ENCODE peak calls at places on chromosomes 13 and 19, in six cellular contexts. T, O, D, K, J and Q are unnamed samples.

GRCh38 chr13:99375806-99376080 is 68.5 kb upstream of the GPR183 start:
- DNase-seq in T (no peak), O (no peak), D (no peak), K (no peak), J (no peak), Q (no peak)

GRCh38 chr13:42656136-42656535 is 82.2 kb downstream of the TNFSF11 start:
- DNase-seq in T (no peak), O (no peak), D (no peak), K (no peak), J (no peak), Q (peak; percentile 33)

GRCh38 chr19:38316477-38317067 is 825 bp upstream of the YIF1B start:
- DNase-seq in T (no peak), O (no peak), D (no peak), K (no peak), J (no peak), Q (no peak)

GRCh38 chr13:103762523-103762922 is 696.3 kb upstream of the SLC10A2 start:
- DNase-seq in T (no peak), O (no peak), D (no peak), K (no peak), J (no peak), Q (no peak)

GRCh38 chr19:50532952-50533351 is 19.2 kb upstream of the ASPDH start:
- DNase-seq in T (no peak), O (no peak), D (no peak), K (no peak), J (no peak), Q (no peak)

GRCh38 chr13:27022571-27023311 is 148.9 kb downstream of the USP12 start:
- DNase-seq in T (no peak), O (no peak), D (no peak), K (no peak), J (no peak), Q (no peak)

GRCh38 chr13:74678308-74678958 is 544.2 kb upstream of the KLF12 start:
- DNase-seq in T (no peak), O (no peak), D (no peak), K (no peak), J (no peak), Q (no peak)

GRCh38 chr13:104678161-104678560 is 1611.9 kb upstream of the SLC10A2 start:
- DNase-seq in T (no peak), O (no peak), D (no peak), K (no peak), J (no peak), Q (no peak)

GRCh38 chr13:36475468-36475867 is 43.2 kb downstream of the CCNA1 start:
- DNase-seq in T (no peak), O (no peak), D (no peak), K (no peak), J (no peak), Q (peak; percentile 55)

GRCh38 chr19:49338691-49339363 is 3.6 kb downstream of the CD37 start:
- DNase-seq in T (peak; percentile 46), O (peak; percentile 95), D (no peak), K (peak; percentile 45), J (peak; percentile 30), Q (peak; percentile 100)

GRCh38 chr19:6007866-6008265 is 29.9 kb upstream of the RANBP3 start:
- DNase-seq in T (no peak), O (no peak), D (no peak), K (no peak), J (no peak), Q (no peak)

GRCh38 chr13:39446865-39447264 is 156.1 kb downstream of the LHFPL6 start:
- DNase-seq in T (no peak), O (no peak), D (no peak), K (no peak), J (no peak), Q (no peak)

GRCh38 chr13:29434217-29434940 is 161.1 kb downstream of the SLC7A1 start:
- DNase-seq in T (no peak), O (peak; percentile 10), D (peak; percentile 47), K (no peak), J (no peak), Q (peak; percentile 48)

GRCh38 chr13:53237696-53238095 is 209.1 kb downstream of the OLFM4 start:
- DNase-seq in T (no peak), O (no peak), D (no peak), K (no peak), J (no peak), Q (no peak)

GRCh38 chr19:1259206-1259872 is 9.8 kb upstream of the CIRBP start:
- DNase-seq in T (peak; percentile 82), O (peak; percentile 74), D (peak; percentile 75), K (peak; percentile 66), J (no peak), Q (peak; percentile 88)

GRCh38 chr13:94661396-94661795 is 50.9 kb downstream of the SOX21 start:
- DNase-seq in T (no peak), O (no peak), D (no peak), K (no peak), J (no peak), Q (no peak)

GRCh38 chr13:79735228-79735627 is 254.3 kb downstream of the NDFIP2 start:
- DNase-seq in T (no peak), O (no peak), D (no peak), K (no peak), J (no peak), Q (no peak)

GRCh38 chr13:48712141-48712540 is 58.4 kb downstream of the CYSLTR2 start:
- DNase-seq in T (no peak), O (no peak), D (no peak), K (no peak), J (no peak), Q (no peak)

GRCh38 chr19:19597809-19598306 is 20.6 kb downstream of the PBX4 start:
- DNase-seq in T (peak; percentile 81), O (no peak), D (no peak), K (peak; percentile 73), J (no peak), Q (no peak)

GRCh38 chr19:33781996-33782395 is 14.7 kb upstream of the KCTD15 start:
- DNase-seq in T (no peak), O (no peak), D (no peak), K (no peak), J (no peak), Q (no peak)

GRCh38 chr13:98468352-98468751 is 108.6 kb downstream of the STK24 start:
- DNase-seq in T (no peak), O (no peak), D (no peak), K (no peak), J (no peak), Q (no peak)

GRCh38 chr13:78192721-78193120 is 274.1 kb upstream of the EDNRB start:
- DNase-seq in T (no peak), O (no peak), D (no peak), K (no peak), J (no peak), Q (no peak)

GRCh38 chr19:13212759-13213330 is 62.6 kb downstream of the IER2 start:
- DNase-seq in T (peak; percentile 86), O (peak; percentile 62), D (peak; percentile 78), K (peak; percentile 81), J (peak; percentile 54), Q (peak; percentile 87)

GRCh38 chr13:113648218-113648615 is 9.8 kb downstream of the ATP4B start:
- DNase-seq in T (no peak), O (no peak), D (no peak), K (no peak), J (no peak), Q (no peak)

GRCh38 chr13:47433461-47434005 is 536.7 kb upstream of the HTR2A start:
- DNase-seq in T (no peak), O (no peak), D (no peak), K (no peak), J (no peak), Q (no peak)

GRCh38 chr13:101155920-101156319 is 260.4 kb downstream of the NALCN start:
- DNase-seq in T (no peak), O (no peak), D (no peak), K (no peak), J (no peak), Q (peak; percentile 59)

GRCh38 chr13:69769637-69770036 is 338.0 kb upstream of the ATXN8OS start:
- DNase-seq in T (no peak), O (no peak), D (no peak), K (no peak), J (no peak), Q (no peak)

GRCh38 chr13:74063533-74064100 is 70.6 kb downstream of the KLF12 start:
- DNase-seq in T (no peak), O (no peak), D (no peak), K (no peak), J (no peak), Q (no peak)

GRCh38 chr13:91106565-91106964 is 240.9 kb upstream of the MIR17HG start:
- DNase-seq in T (no peak), O (no peak), D (no peak), K (no peak), J (no peak), Q (no peak)

GRCh38 chr19:36215276-36216171 is 618 bp downstream of the ZNF146 start:
- DNase-seq in T (peak; percentile 68), O (peak; percentile 11), D (no peak), K (peak; percentile 8), J (peak; percentile 7), Q (peak; percentile 66)

GRCh38 chr13:32261567-32261966 is 53.6 kb downstream of the ZAR1L start:
- DNase-seq in T (no peak), O (no peak), D (no peak), K (no peak), J (no peak), Q (peak; percentile 1)

GRCh38 chr13:33260168-33261098 is 25.1 kb downstream of the STARD13 start:
- DNase-seq in T (no peak), O (no peak), D (no peak), K (no peak), J (no peak), Q (no peak)

GRCh38 chr13:44244288-44244687 is 129.3 kb upstream of the SERP2 start:
- DNase-seq in T (no peak), O (no peak), D (no peak), K (no peak), J (no peak), Q (no peak)